ENCODE peak calls at places on chromosomes 3 and 15, in six cellular contexts. F, W, M, C, N and H are unnamed samples.

GRCh38 chr15:100111103-100112060 is 230.4 kb downstream of the ADAMTS17 start:
- DNase-seq in F (no peak), W (no peak), M (peak; percentile 74), C (no peak), N (peak; percentile 92), H (no peak)

GRCh38 chr3:136545664-136546266 is 206.4 kb downstream of the STAG1 start:
- DNase-seq in F (no peak), W (no peak), M (no peak), C (no peak), N (peak; percentile 48), H (no peak)

GRCh38 chr3:47250309-47251060 is 32.1 kb downstream of the KIF9 start:
- DNase-seq in F (peak; percentile 44), W (peak; percentile 23), M (peak; percentile 41), C (no peak), N (peak; percentile 49), H (no peak)

GRCh38 chr3:188152660-188153497 is 1.1 kb upstream of the LPP start:
- DNase-seq in F (peak; percentile 74), W (peak; percentile 8), M (peak; percentile 60), C (no peak), N (peak; percentile 78), H (peak; percentile 61)

GRCh38 chr15:101530224-101530958 is 40.9 kb upstream of the PCSK6 start:
- DNase-seq in F (no peak), W (no peak), M (peak; percentile 37), C (no peak), N (no peak), H (no peak)

GRCh38 chr3:150393745-150394144 is 14.4 kb upstream of the TSC22D2 start:
- DNase-seq in F (no peak), W (no peak), M (no peak), C (no peak), N (no peak), H (no peak)

GRCh38 chr3:127426444-127427168 is 138.8 kb upstream of the PRR20G start:
- DNase-seq in F (no peak), W (no peak), M (no peak), C (no peak), N (no peak), H (no peak)

GRCh38 chr3:30668051-30668609 is 61.7 kb downstream of the TGFBR2 start:
- DNase-seq in F (no peak), W (no peak), M (no peak), C (no peak), N (no peak), H (no peak)

GRCh38 chr15:51244366-51244977 is 93.9 kb downstream of the CYP19A1 start:
- DNase-seq in F (no peak), W (peak; percentile 37), M (no peak), C (no peak), N (peak; percentile 42), H (no peak)

GRCh38 chr3:183122257-183122932 is 23.1 kb upstream of the MCCC1 start:
- DNase-seq in F (no peak), W (peak; percentile 55), M (peak; percentile 9), C (no peak), N (peak; percentile 83), H (no peak)

GRCh38 chr3:124669470-124669869 is 60.8 kb upstream of the UMPS start:
- DNase-seq in F (no peak), W (no peak), M (no peak), C (no peak), N (peak; percentile 17), H (no peak)

GRCh38 chr3:79367066-79367465 is 400.7 kb downstream of the ROBO1 start:
- DNase-seq in F (no peak), W (no peak), M (no peak), C (no peak), N (peak; percentile 68), H (no peak)

GRCh38 chr3:64977308-64978100 is 289.7 kb upstream of the ADAMTS9 start:
- DNase-seq in F (no peak), W (no peak), M (peak; percentile 78), C (no peak), N (peak; percentile 31), H (no peak)

GRCh38 chr15:29090617-29091466 is 178.8 kb downstream of the NSMCE3 start:
- DNase-seq in F (peak; percentile 77), W (peak; percentile 46), M (peak; percentile 5), C (no peak), N (peak; percentile 37), H (no peak)

GRCh38 chr15:63466378-63467192 is 37.8 kb upstream of the USP3 start:
- DNase-seq in F (peak; percentile 34), W (peak; percentile 89), M (peak; percentile 38), C (no peak), N (peak; percentile 79), H (no peak)

GRCh38 chr15:62390793-62391543 is 225.9 kb upstream of the C2CD4B start:
- DNase-seq in F (peak; percentile 67), W (peak; percentile 37), M (peak; percentile 34), C (peak; percentile 46), N (peak; percentile 44), H (peak; percentile 34)

GRCh38 chr3:192237992-192238608 is 489.2 kb downstream of the FGF12 start:
- DNase-seq in F (peak; percentile 41), W (peak; percentile 1), M (no peak), C (no peak), N (no peak), H (no peak)

GRCh38 chr3:186237915-186238314 is 124.1 kb downstream of the DGKG start:
- DNase-seq in F (no peak), W (peak; percentile 66), M (no peak), C (no peak), N (no peak), H (no peak)

GRCh38 chr3:186235554-186235953 is 126.5 kb downstream of the DGKG start:
- DNase-seq in F (no peak), W (peak; percentile 68), M (no peak), C (no peak), N (no peak), H (no peak)

GRCh38 chr3:186236357-186237020 is 125.5 kb downstream of the DGKG start:
- DNase-seq in F (no peak), W (peak; percentile 59), M (no peak), C (no peak), N (no peak), H (no peak)

GRCh38 chr3:186241910-186242821 is 119.9 kb downstream of the DGKG start:
- DNase-seq in F (peak; percentile 83), W (peak; percentile 93), M (peak; percentile 86), C (no peak), N (peak; percentile 75), H (no peak)

GRCh38 chr3:186239321-186239720 is 122.7 kb downstream of the DGKG start:
- DNase-seq in F (peak; percentile 53), W (no peak), M (no peak), C (no peak), N (peak; percentile 16), H (no peak)
- TF ChIP-seq CTCF in F (no peak), W (no peak), M (no peak), C (no peak), N (no peak), H (no peak)

DNA sequence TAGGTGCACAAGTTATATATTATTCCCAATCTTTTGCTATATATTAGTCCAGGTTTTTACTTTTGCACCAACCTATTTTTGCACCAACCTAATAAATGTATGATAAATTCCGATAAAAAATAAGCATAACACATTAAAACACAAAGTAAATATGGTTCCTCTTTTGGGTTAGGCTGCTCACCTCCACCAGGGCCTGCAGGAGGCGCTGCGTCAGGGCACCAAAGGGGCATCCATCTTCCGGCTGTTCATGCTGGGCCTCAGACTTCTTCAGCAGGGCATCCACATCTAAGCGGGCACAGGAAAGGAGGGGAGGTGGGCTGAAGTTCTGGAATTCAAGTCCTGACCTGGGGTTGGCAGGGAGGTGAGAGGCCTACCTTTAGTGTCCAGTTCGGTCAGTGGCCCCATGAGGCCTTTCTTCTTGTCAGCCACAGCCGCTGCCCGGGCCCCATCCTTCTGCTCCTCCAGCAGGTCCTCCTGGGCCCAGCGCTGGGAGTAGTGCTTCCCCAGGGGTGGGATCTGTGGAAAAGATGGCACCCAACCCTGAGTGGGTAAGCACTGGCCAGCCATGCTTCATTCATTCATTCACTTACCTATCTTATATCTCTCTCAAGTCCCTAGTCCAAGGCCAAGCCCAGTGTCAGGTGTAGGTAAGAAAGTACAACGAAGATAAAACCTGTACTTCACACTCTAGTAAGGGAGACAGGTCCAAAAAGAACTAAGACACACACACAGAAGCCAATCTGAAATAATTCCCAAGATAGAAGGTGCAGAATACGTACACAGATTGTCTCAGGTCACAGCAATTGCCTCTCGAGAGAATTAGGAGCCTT is 5.2 kb downstream of the TADA3 start:
- DNase-seq in F (no peak), W (no peak), M (no peak), C (no peak), N (no peak), H (no peak)
- TF ChIP-seq CTCF in F (peak; percentile 48), W (peak; percentile 59), M (peak; percentile 68), C (peak; percentile 10), N (peak; percentile 52), H (peak; percentile 32)

GRCh38 chr3:76724075-76724474 is 315.8 kb upstream of the ROBO2 start:
- DNase-seq in F (no peak), W (no peak), M (no peak), C (no peak), N (no peak), H (no peak)

GRCh38 chr3:76724706-76725105 is 315.2 kb upstream of the ROBO2 start:
- DNase-seq in F (no peak), W (no peak), M (no peak), C (no peak), N (no peak), H (no peak)

GRCh38 chr3:76726034-76726433 is 313.9 kb upstream of the ROBO2 start:
- DNase-seq in F (no peak), W (no peak), M (no peak), C (no peak), N (no peak), H (no peak)

GRCh38 chr3:76731471-76731870 is 308.4 kb upstream of the ROBO2 start:
- DNase-seq in F (no peak), W (no peak), M (no peak), C (no peak), N (no peak), H (no peak)

GRCh38 chr3:76728411-76728810 is 311.5 kb upstream of the ROBO2 start:
- DNase-seq in F (no peak), W (no peak), M (no peak), C (no peak), N (no peak), H (no peak)
- TF ChIP-seq CTCF in F (no peak), W (no peak), M (no peak), C (no peak), N (no peak), H (peak; percentile 15)

GRCh38 chr3:86969500-86970189 is 21.3 kb downstream of the VGLL3 start:
- DNase-seq in F (peak; percentile 66), W (peak; percentile 58), M (no peak), C (no peak), N (peak; percentile 79), H (no peak)
- TF ChIP-seq CTCF in F (peak; percentile 69), W (peak; percentile 76), M (peak; percentile 84), C (peak; percentile 48), N (peak; percentile 86), H (peak; percentile 58)

GRCh38 chr3:57179580-57180410 is 14.6 kb upstream of the IL17RD start:
- DNase-seq in F (no peak), W (peak; percentile 37), M (no peak), C (no peak), N (peak; percentile 49), H (no peak)
- TF ChIP-seq CTCF in F (no peak), W (peak; percentile 44), M (peak; percentile 50), C (peak; percentile 15), N (peak; percentile 51), H (no peak)